ENCODE peak calls at places on chromosome 7, in five cellular contexts. I is thoracic aorta; Z is CD8-positive, alpha-beta T cell; N is GM23338; H is A549. P is an unnamed sample.

GRCh38 chr7:96700516-96700915 is 9.1 kb downstream of the SEM1 start:
- DNase-seq in I (no peak), Z (no peak), N (no peak), H (no peak), P (no peak)

GRCh38 chr7:158646766-158647474 is 57.7 kb downstream of the NCAPG2 start:
- DNase-seq in I (no peak), Z (no peak), N (peak), H (peak), P (peak)

GRCh38 chr7:84081973-84082522 is 112.5 kb downstream of the SEMA3A start:
- DNase-seq in I (no peak), Z (no peak), N (no peak), H (no peak), P (no peak)

GRCh38 chr7:112982441-112983063 is 104.1 kb downstream of the GPR85 start:
- DNase-seq in I (no peak), Z (no peak), N (no peak), H (no peak), P (no peak)

GRCh38 chr7:151393031-151393977 is 16.5 kb downstream of the WDR86 start:
- DNase-seq in I (no peak), Z (no peak), N (no peak), H (no peak), P (no peak)

GRCh38 chr7:80533287-80533686 is 21.4 kb upstream of the GNAT3 start:
- DNase-seq in I (no peak), Z (no peak), N (no peak), H (no peak), P (no peak)

GRCh38 chr7:28107960-28108359 is 72.6 kb downstream of the JAZF1 start:
- DNase-seq in I (no peak), Z (no peak), N (no peak), H (no peak), P (no peak)

GRCh38 chr7:17415955-17416354 is 117.5 kb downstream of the AHR start:
- DNase-seq in I (no peak), Z (no peak), N (no peak), H (no peak), P (no peak)

GRCh38 chr7:55594870-55595269 is 22.6 kb upstream of the VOPP1 start:
- DNase-seq in I (no peak), Z (no peak), N (no peak), H (no peak), P (no peak)

GRCh38 chr7:55593172-55593514 is 20.8 kb upstream of the VOPP1 start:
- DNase-seq in I (no peak), Z (no peak), N (no peak), H (no peak), P (no peak)

GRCh38 chr7:55592492-55592891 is 20.2 kb upstream of the VOPP1 start:
- DNase-seq in I (no peak), Z (no peak), N (no peak), H (no peak), P (no peak)

GRCh38 chr7:55594414-55594813 is 22.1 kb upstream of the VOPP1 start:
- DNase-seq in I (no peak), Z (no peak), N (no peak), H (no peak), P (no peak)

GRCh38 chr7:55593515-55594318 is 21.4 kb upstream of the VOPP1 start:
- DNase-seq in I (no peak), Z (peak), N (peak), H (peak), P (peak)
- H3K4me3 ChIP-seq in I (no peak), Z (no peak), N (no peak), H (no peak), P (no peak)

GRCh38 chr7:130292682-130293257 is at the start of gene CPA4:
- DNase-seq in I (peak), Z (no peak), N (no peak), H (peak), P (no peak)
- H3K4me3 ChIP-seq in I (no peak), Z (no peak), N (no peak), H (no peak), P (no peak)

DNA sequence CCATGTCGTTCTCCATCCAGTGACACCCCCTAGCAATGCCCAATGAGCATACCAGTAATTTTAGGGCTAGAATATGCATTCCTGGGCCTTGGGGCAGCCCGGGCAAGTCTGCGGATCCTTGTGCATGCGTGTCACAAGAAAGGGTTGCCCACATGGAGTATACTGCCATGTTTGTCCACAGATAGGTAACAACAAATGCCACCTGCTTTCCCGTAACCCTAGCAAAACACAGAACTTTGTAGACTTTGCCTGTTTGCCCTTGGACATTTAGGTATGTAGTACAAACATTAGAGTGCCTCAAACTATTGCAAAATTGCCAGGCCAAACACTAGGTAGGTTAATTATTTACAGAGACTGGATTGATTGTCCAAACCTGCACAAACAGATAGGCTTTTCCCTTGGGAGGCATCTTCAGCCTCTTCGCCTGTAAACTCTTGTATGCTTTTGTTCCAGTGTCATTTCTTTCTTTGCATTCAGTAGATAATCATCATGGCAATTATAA is 117.0 kb downstream of the ADCY1 start:
- DNase-seq in I (no peak), Z (no peak), N (no peak), H (peak), P (no peak)
- H3K4me3 ChIP-seq in I (no peak), Z (no peak), N (no peak), H (no peak), P (no peak)

GRCh38 chr7:93119191-93119905 is 1.6 kb upstream of the SAMD9 start:
- DNase-seq in I (no peak), Z (no peak), N (no peak), H (peak), P (no peak)

GRCh38 chr7:93120981-93121549 is 3.3 kb upstream of the SAMD9 start:
- DNase-seq in I (no peak), Z (no peak), N (no peak), H (no peak), P (no peak)

GRCh38 chr7:93117852-93118530 is at the start of gene SAMD9:
- DNase-seq in I (peak), Z (peak), N (peak), H (peak), P (peak)

GRCh38 chr7:93115796-93116195 is 2.0 kb downstream of the SAMD9 start:
- DNase-seq in I (no peak), Z (no peak), N (no peak), H (peak), P (no peak)

GRCh38 chr7:93117327-93117726 is 452 bp downstream of the SAMD9 start:
- DNase-seq in I (no peak), Z (no peak), N (no peak), H (no peak), P (no peak)
- H3K4me3 ChIP-seq in I (peak), Z (peak), N (no peak), H (peak), P (peak)

DNA sequence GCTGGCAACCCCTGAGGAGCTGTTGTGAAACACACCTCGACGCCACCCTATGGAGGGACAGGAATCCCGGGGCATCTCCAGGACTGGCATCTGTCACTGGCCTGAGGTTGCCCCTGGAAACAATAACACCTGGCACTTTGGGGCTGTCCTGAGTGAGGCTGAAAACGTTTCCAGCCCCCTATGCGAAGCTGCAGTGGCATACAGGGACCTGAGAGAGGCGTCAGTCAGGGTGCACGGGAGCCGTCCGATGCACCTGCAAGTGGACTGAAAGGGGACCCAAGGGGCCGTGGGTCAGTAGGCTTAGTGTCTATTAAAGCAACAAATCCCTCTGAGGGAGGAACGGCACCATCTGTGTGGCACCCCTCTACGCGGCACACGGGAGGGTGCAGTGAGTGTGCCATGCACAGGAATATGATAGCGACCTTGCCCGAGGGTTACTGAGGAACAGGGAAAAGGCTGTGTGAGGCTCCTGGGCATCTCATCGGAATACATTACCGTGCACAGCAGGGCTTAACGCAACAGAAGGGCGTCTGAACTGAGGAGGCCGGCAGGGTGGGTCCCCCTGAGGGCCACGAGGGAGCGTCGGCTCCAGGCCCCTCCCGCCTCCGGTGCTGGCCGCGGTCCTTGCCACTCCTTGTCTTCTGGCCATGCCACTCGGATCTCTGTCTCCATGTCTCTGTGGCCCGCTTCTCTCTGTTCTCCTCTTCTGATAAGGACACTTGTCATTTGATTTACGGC is 50.4 kb downstream of the FOXL3 start:
- DNase-seq in I (no peak), Z (no peak), N (no peak), H (no peak), P (no peak)
- H3K4me3 ChIP-seq in I (no peak), Z (no peak), N (no peak), H (no peak), P (no peak)

GRCh38 chr7:101171442-101171837 is 6.1 kb upstream of the VGF start:
- DNase-seq in I (no peak), Z (no peak), N (no peak), H (no peak), P (no peak)

GRCh38 chr7:101170617-101171441 is 5.5 kb upstream of the VGF start:
- DNase-seq in I (no peak), Z (no peak), N (no peak), H (no peak), P (peak)

GRCh38 chr7:101173752-101174244 is 6.3 kb downstream of the NAT16 start:
- DNase-seq in I (no peak), Z (peak), N (peak), H (peak), P (no peak)

GRCh38 chr7:101172854-101173751 is 7.0 kb downstream of the NAT16 start:
- DNase-seq in I (no peak), Z (no peak), N (peak), H (peak), P (no peak)

DNA sequence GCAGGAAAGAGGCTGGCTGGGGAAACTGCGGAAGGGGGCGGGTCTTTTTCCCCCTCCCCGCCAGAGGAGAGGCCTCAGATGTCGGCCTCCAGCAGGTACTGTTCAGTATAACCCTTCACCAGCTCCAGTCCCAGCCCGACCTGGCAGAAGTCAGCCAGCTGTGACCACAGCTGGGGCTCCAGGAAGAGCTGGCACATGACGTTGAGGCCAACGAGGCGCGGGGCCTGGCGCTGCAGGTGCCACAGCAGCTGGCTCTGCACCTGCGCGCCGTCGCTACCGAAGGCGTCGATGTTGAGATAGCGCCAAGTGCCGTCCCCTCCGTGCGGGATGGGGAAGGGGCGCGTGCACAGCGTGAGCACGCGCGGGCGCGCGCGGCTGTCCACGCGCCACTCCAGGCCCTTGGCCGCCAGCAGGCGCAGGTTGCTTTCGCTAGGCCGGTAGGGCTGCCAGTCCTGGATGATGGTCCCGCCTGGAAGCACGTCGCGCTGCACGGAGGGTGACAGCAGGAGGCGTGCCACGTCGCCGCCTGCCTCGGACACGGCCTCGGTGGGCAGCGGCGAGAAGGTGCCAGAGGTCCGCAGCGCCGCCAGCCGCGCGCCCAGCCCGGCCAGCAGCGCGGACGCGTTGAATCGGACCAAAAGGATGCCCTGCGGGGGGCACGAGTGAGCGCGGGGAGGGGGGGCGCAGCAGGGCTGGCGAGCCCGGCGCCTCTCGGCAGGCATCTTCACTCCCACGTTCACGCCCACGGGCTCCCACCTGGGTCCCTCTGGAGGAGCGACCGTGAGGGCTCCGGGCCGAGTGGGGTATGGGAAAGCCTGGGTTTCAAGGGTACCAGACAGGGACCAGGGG is 6.9 kb upstream of the VGF start:
- DNase-seq in I (no peak), Z (no peak), N (peak), H (no peak), P (no peak)
- H3K4me3 ChIP-seq in I (no peak), Z (no peak), N (peak), H (peak), P (no peak)

DNA sequence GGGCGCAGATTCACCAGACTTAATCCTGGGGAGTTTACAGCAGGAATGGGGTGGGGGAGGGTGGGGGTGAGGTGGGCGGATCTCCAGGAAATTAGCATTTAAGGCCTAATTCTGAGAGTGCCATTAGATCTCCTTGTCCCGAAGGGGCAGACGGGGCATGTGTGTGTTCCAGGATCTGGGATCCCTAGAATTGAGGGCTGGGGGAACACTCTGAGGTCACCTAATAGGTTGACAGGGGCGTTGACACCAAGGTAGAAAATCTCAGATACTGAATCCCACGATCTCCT is 9.4 kb upstream of the EPHB4 start:
- DNase-seq in I (no peak), Z (no peak), N (no peak), H (no peak), P (no peak)
- H3K4me3 ChIP-seq in I (peak), Z (peak), N (peak), H (peak), P (no peak)

GRCh38 chr7:157611341-157611740 is 274.5 kb downstream of the DNAJB6 start:
- DNase-seq in I (no peak), Z (no peak), N (no peak), H (no peak), P (no peak)

GRCh38 chr7:157613575-157614322 is 276.9 kb downstream of the DNAJB6 start:
- DNase-seq in I (no peak), Z (no peak), N (peak), H (no peak), P (no peak)

GRCh38 chr7:157614457-157615020 is 277.7 kb downstream of the DNAJB6 start:
- DNase-seq in I (no peak), Z (no peak), N (no peak), H (no peak), P (no peak)

GRCh38 chr7:157612009-157612663 is 275.3 kb downstream of the DNAJB6 start:
- DNase-seq in I (no peak), Z (no peak), N (no peak), H (no peak), P (no peak)

DNA sequence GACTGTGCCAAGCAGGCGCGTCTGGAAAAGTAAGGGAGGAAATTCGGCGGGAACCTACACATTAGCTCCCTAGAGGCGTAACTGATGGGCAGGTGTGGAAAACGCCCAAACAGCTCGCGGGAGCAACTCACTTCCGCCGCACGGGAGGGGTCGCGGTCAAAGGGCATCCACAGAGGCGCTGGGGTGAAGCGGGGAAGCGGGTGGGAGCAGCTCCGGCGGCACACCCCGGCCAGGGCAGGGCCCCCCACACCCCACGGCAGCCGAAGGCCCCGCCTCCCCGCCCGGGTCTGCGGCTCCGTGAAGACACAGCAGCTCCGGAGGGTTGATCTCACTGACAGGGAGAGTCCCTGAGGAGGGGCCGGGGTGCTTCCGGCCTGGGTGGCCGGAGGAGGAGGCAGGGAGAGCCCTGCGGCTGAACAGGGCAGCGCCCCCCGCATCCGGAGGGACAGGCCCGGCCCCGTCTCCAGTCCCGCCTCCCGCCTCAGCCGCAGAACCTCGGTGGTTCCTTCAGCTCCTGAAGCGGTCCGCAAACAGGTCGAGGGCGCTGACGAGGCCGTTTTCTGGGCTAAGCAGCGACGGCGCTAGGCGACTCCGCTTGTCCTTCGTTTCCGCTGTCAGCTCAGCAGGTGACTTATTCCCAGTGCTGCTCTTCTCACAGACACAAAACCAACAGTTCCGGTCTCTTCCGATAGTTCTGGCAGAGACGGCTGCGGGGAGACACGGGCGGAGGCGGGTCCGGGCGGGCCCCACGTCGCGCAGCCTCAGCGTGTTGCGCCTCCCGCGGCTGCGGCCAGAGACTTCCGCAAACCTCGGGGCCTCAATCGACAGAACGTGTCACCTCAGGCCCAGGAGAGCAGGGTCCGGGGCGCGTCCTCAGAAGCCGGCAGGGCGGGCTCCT is 276.1 kb downstream of the DNAJB6 start:
- DNase-seq in I (no peak), Z (peak), N (peak), H (no peak), P (no peak)
- H3K4me3 ChIP-seq in I (peak), Z (peak), N (no peak), H (no peak), P (no peak)

GRCh38 chr7:51315393-51316261 is 982 bp downstream of the COBL start:
- DNase-seq in I (no peak), Z (no peak), N (peak), H (peak), P (no peak)
- H3K4me3 ChIP-seq in I (peak), Z (no peak), N (peak), H (peak), P (no peak)